ENCODE peak calls at places on chromosomes 3 and 15, in six cellular contexts. B, V, E, Y, A and I are unnamed samples.

GRCh38 chr3:106367496-106367895 is 498.7 kb upstream of the CBLB start:
- DNase-seq in B (no peak), V (no peak), E (no peak), Y (no peak), A (no peak), I (no peak)

GRCh38 chr3:127790009-127790533 is 32.2 kb downstream of the MGLL start:
- DNase-seq in B (no peak), V (no peak), E (no peak), Y (no peak), A (no peak), I (no peak)

GRCh38 chr3:78887608-78888011 is 880.2 kb downstream of the ROBO1 start:
- DNase-seq in B (no peak), V (no peak), E (no peak), Y (no peak), A (peak), I (no peak)

GRCh38 chr15:58761010-58761388 is 10.1 kb upstream of the MINDY2 start:
- DNase-seq in B (no peak), V (no peak), E (no peak), Y (no peak), A (no peak), I (no peak)

GRCh38 chr3:104763007-104763406 is 603.7 kb upstream of the ALCAM start:
- DNase-seq in B (no peak), V (no peak), E (no peak), Y (no peak), A (no peak), I (no peak)

GRCh38 chr15:28098360-28098765 is 752 bp downstream of the OCA2 start:
- DNase-seq in B (no peak), V (no peak), E (no peak), Y (no peak), A (no peak), I (no peak)

GRCh38 chr3:120160050-120160449 is 65.8 kb upstream of the GSK3B start:
- DNase-seq in B (no peak), V (no peak), E (no peak), Y (no peak), A (no peak), I (no peak)

GRCh38 chr15:62163847-62164499 is 1.1 kb downstream of the C2CD4B start:
- DNase-seq in B (no peak), V (peak), E (no peak), Y (no peak), A (no peak), I (no peak)

GRCh38 chr15:70248116-70249025 is 150.7 kb upstream of the TLE3 start:
- DNase-seq in B (no peak), V (no peak), E (no peak), Y (no peak), A (no peak), I (no peak)

GRCh38 chr15:48244923-48245322 is 38.8 kb downstream of the SLC12A1 start:
- DNase-seq in B (no peak), V (no peak), E (no peak), Y (no peak), A (no peak), I (no peak)

GRCh38 chr15:39680868-39681267 is 100.0 kb downstream of the THBS1 start:
- DNase-seq in B (no peak), V (no peak), E (no peak), Y (no peak), A (no peak), I (no peak)

GRCh38 chr3:76028816-76029215 is 243.5 kb upstream of the ZNF717 start:
- DNase-seq in B (no peak), V (no peak), E (no peak), Y (no peak), A (no peak), I (no peak)

GRCh38 chr3:132773071-132773619 is 50.9 kb upstream of the NPHP3 start:
- DNase-seq in B (no peak), V (no peak), E (no peak), Y (no peak), A (no peak), I (no peak)

GRCh38 chr15:40845036-40845435 is 1.2 kb downstream of the SPINT1 start:
- DNase-seq in B (no peak), V (no peak), E (no peak), Y (no peak), A (no peak), I (no peak)

GRCh38 chr15:88274534-88275460 is 18.3 kb upstream of the NTRK3 start:
- DNase-seq in B (peak), V (peak), E (peak), Y (peak), A (no peak), I (peak)

GRCh38 chr3:13876451-13876850 is 3.4 kb downstream of the WNT7A start:
- DNase-seq in B (no peak), V (no peak), E (no peak), Y (peak), A (no peak), I (no peak)

GRCh38 chr3:117439812-117440211 is 730.2 kb downstream of the TUSC7 start:
- DNase-seq in B (peak), V (no peak), E (no peak), Y (no peak), A (no peak), I (no peak)

GRCh38 chr3:69082805-69083204 is 1.9 kb upstream of the ARL6IP5 start:
- DNase-seq in B (no peak), V (no peak), E (no peak), Y (no peak), A (peak), I (peak)

GRCh38 chr3:190597291-190597690 is 83.4 kb downstream of the IL1RAP start:
- DNase-seq in B (no peak), V (no peak), E (no peak), Y (no peak), A (no peak), I (no peak)

GRCh38 chr15:76337047-76337738 is 620 bp downstream of the ISL2 start:
- DNase-seq in B (peak), V (no peak), E (no peak), Y (peak), A (no peak), I (no peak)

GRCh38 chr15:92803852-92804609 is 96.1 kb upstream of the CHD2 start:
- DNase-seq in B (peak), V (no peak), E (no peak), Y (peak), A (peak), I (no peak)

GRCh38 chr3:60399295-60399694 is 852.0 kb downstream of the FHIT start:
- DNase-seq in B (no peak), V (no peak), E (no peak), Y (no peak), A (no peak), I (no peak)

GRCh38 chr3:157086053-157086761 is 73.7 kb downstream of the CCNL1 start:
- DNase-seq in B (no peak), V (no peak), E (no peak), Y (no peak), A (no peak), I (no peak)

GRCh38 chr15:101368086-101368780 is 73.2 kb upstream of the SNRPA1 start:
- DNase-seq in B (no peak), V (peak), E (no peak), Y (no peak), A (no peak), I (no peak)

GRCh38 chr3:98971183-98971681 is 69.7 kb upstream of the DCBLD2 start:
- DNase-seq in B (peak), V (no peak), E (no peak), Y (no peak), A (no peak), I (no peak)

GRCh38 chr3:53554559-53555511 is 60.4 kb downstream of the CACNA1D start:
- DNase-seq in B (no peak), V (no peak), E (peak), Y (no peak), A (peak), I (no peak)

GRCh38 chr3:69370156-69370944 is 15.5 kb downstream of the FRMD4B start:
- DNase-seq in B (no peak), V (no peak), E (no peak), Y (no peak), A (no peak), I (no peak)

GRCh38 chr3:104886220-104886995 is 480.3 kb upstream of the ALCAM start:
- DNase-seq in B (no peak), V (no peak), E (no peak), Y (no peak), A (no peak), I (no peak)

GRCh38 chr15:86267892-86268291 is 188.2 kb downstream of the AGBL1 start:
- DNase-seq in B (no peak), V (no peak), E (no peak), Y (no peak), A (no peak), I (no peak)

GRCh38 chr3:45985532-45986302 is 9.9 kb downstream of the FYCO1 start:
- DNase-seq in B (no peak), V (no peak), E (no peak), Y (no peak), A (no peak), I (no peak)

GRCh38 chr3:59717679-59718205 is 667.9 kb upstream of the CFAP20DC start:
- DNase-seq in B (no peak), V (no peak), E (no peak), Y (no peak), A (no peak), I (no peak)

GRCh38 chr3:40309925-40310635 is 573 bp downstream of the EIF1B start:
- DNase-seq in B (peak), V (peak), E (peak), Y (peak), A (no peak), I (peak)

GRCh38 chr15:29857196-29857595 is 34.9 kb upstream of the TJP1 start:
- DNase-seq in B (no peak), V (no peak), E (no peak), Y (no peak), A (no peak), I (no peak)

GRCh38 chr3:32612551-32612950 is 41.9 kb upstream of the DYNC1LI1 start:
- DNase-seq in B (no peak), V (no peak), E (no peak), Y (no peak), A (no peak), I (no peak)

GRCh38 chr15:37880009-37880834 is 54.2 kb upstream of the TMCO5A start:
- DNase-seq in B (peak), V (no peak), E (no peak), Y (peak), A (no peak), I (no peak)

GRCh38 chr3:196168808-196169391 is 42.3 kb downstream of the ZDHHC19 start:
- DNase-seq in B (no peak), V (no peak), E (no peak), Y (no peak), A (no peak), I (no peak)

GRCh38 chr3:16365454-16366128 is 100.6 kb downstream of the OXNAD1 start:
- DNase-seq in B (no peak), V (no peak), E (no peak), Y (no peak), A (no peak), I (no peak)

GRCh38 chr3:138389144-138389601 is 40.8 kb downstream of the MRAS start:
- DNase-seq in B (no peak), V (no peak), E (no peak), Y (no peak), A (no peak), I (no peak)

GRCh38 chr3:30059240-30059639 is 547.2 kb upstream of the TGFBR2 start:
- DNase-seq in B (no peak), V (no peak), E (no peak), Y (no peak), A (no peak), I (no peak)

GRCh38 chr3:161508852-161509477 is 12.4 kb downstream of the OTOL1 start:
- DNase-seq in B (no peak), V (no peak), E (no peak), Y (peak), A (no peak), I (no peak)
- TF ChIP-seq TAF1 in B (no peak), V (no peak), E (no peak), Y (no peak), A (no peak), I (no peak)

GRCh38 chr15:72155635-72156616 is 37.7 kb downstream of the SENP8 start:
- DNase-seq in B (peak), V (peak), E (peak), Y (peak), A (peak), I (peak)
- TF ChIP-seq POLR2AphosphoS5 in B (no peak), V (no peak), E (no peak), Y (no peak), A (no peak), I (no peak)

GRCh38 chr15:95017950-95018349 is 786.6 kb downstream of the MCTP2 start:
- DNase-seq in B (no peak), V (no peak), E (no peak), Y (no peak), A (no peak), I (no peak)

GRCh38 chr15:95021816-95022215 is 790.5 kb downstream of the MCTP2 start:
- DNase-seq in B (no peak), V (no peak), E (no peak), Y (no peak), A (no peak), I (no peak)

GRCh38 chr15:95016511-95017219 is 785.3 kb downstream of the MCTP2 start:
- DNase-seq in B (no peak), V (no peak), E (no peak), Y (no peak), A (no peak), I (no peak)

GRCh38 chr15:95018888-95019545 is 787.7 kb downstream of the MCTP2 start:
- DNase-seq in B (no peak), V (no peak), E (no peak), Y (no peak), A (no peak), I (no peak)

GRCh38 chr15:95019907-95020306 is 788.5 kb downstream of the MCTP2 start:
- DNase-seq in B (no peak), V (no peak), E (no peak), Y (no peak), A (no peak), I (no peak)
- TF ChIP-seq POLR2A in B (no peak), V (no peak), E (no peak), Y (no peak), A (no peak), I (no peak)

DNA sequence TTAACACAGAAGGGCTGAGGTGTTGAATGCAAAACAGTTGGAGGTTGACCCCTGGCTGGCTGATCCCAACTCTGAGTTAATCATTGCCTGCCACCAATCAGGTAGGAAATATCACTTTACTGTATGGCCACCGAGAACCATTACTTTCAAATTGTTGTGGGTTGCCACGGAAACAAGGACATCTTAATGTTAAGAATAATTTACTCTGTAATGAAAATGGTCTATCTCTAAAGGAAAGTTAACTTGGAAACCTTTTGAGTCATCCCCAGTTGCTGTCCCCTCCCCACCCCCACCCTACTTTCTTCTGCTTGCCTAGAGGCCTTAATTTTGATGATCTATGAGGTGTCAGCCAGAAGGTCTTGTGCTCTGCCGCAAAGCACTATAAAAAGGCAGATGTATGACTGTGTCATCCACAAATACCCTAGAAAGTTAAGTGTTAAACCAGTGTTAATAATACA is 78.7 kb upstream of the SNRK start:
- DNase-seq in B (no peak), V (no peak), E (no peak), Y (no peak), A (peak), I (no peak)
- TF ChIP-seq TAF1 in B (no peak), V (no peak), E (no peak), Y (no peak), A (no peak), I (no peak)

DNA sequence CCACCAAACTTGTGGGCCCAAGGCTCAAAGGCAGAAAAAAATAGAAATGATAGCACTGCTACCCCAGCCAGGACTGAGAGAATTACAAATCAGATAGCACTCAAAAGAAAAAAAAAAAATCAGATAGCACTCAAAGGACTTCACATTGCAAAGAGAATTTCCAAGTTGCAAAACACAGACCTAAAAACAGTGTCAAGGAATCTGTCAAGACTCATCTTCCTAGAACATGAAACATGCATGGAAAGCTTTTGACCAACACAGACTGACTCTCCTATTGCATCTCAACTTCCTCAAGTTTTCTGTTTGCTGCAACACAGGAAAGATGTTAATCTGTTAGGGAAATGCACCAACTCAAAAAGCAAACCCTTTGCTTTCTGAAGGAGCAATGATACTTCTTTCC is 42.3 kb downstream of the RAB27A start:
- DNase-seq in B (no peak), V (no peak), E (no peak), Y (no peak), A (no peak), I (no peak)
- TF ChIP-seq POLR2AphosphoS5 in B (no peak), V (no peak), E (no peak), Y (no peak), A (no peak), I (no peak)

DNA sequence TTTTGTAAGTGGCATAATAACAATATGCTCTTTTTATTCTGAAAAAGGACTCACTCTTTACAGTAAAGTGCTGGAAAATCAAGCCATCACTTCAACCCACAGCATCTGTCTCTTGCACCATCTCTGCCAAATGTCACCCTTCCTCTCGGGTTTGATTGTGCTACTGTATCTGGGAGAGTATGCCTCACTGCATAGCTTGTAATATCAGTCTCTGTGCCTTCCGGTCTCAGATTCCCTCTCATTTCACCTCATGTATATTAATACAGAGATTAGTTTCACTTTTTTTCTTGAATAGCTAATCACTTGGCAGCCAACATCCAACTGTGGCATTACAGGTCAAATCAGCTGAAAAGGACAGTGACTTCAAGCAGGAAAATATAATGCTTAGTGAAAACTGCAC is 605.9 kb upstream of the NAALADL2 start:
- DNase-seq in B (no peak), V (no peak), E (no peak), Y (no peak), A (no peak), I (no peak)
- TF ChIP-seq POLR2A in B (no peak), V (no peak), E (no peak), Y (no peak), A (no peak), I (no peak)

GRCh38 chr3:108377384-108377783 is 81.0 kb downstream of the HHLA2 start:
- DNase-seq in B (no peak), V (no peak), E (no peak), Y (no peak), A (no peak), I (no peak)

GRCh38 chr3:108378153-108378951 is 82.0 kb downstream of the HHLA2 start:
- DNase-seq in B (no peak), V (no peak), E (no peak), Y (no peak), A (no peak), I (no peak)

GRCh38 chr3:108383306-108383705 is 87.0 kb downstream of the HHLA2 start:
- DNase-seq in B (no peak), V (no peak), E (no peak), Y (no peak), A (no peak), I (no peak)

GRCh38 chr3:108380128-108380795 is 83.9 kb downstream of the HHLA2 start:
- DNase-seq in B (no peak), V (no peak), E (no peak), Y (no peak), A (no peak), I (no peak)

DNA sequence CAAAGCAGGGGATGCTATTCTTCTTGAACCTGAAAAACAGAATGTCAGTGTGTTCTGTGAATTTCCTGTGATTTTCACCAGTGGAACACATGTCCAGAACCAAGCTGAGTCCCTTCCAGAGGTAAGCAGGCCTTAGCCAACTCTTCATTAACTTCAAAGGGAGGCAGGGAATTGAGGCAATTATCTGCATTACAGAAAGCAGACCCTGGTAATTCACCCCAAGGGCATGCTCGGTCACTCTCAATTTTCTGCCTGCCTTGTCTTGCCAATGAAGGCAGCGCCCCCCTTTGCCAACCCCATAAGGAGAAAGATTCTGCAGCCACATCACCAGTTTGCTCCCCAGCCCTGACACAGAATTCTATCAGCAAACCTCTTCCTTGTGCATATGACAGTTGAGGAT is 85.2 kb downstream of the HHLA2 start:
- DNase-seq in B (no peak), V (no peak), E (no peak), Y (no peak), A (no peak), I (no peak)
- TF ChIP-seq TAF1 in B (no peak), V (no peak), E (no peak), Y (no peak), A (no peak), I (no peak)

DNA sequence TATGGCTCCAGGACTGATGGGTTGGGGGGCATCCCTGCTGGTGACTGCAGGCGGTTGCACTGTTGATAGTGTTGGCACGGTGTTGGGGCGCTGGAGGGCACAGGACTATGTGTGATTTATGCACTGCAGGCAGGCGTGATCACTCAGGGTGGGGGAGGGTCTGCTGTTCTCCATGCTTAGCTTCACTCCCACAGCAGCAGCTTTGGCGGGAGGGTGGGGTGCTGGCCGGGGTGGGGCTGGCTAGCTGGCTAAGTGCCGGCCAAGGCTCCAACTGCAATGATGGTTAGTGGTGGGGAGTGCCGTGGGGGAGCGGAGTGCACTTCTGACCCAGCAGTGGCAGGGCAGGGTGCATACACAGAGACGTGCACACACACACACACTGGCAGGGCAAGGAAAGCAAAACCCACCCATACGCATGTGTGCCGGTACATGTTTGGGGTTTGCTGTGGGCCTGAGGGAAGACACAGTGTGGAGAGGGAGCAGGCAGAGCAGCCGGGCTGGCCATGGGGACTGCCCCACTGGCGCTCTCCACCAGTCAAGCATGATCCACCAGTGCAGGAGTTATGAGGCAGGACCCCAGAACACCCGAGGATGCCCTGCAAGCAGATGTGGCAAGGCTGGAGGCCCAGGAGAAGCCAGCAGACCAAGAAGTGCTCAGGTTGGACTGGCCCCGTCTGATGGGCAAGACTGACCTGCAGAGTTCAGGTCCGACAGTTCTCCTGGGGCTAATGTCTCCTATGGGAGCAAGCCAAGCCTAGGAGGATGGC is 16.5 kb upstream of the FGF7 start:
- DNase-seq in B (no peak), V (no peak), E (no peak), Y (no peak), A (no peak), I (no peak)
- TF ChIP-seq POLR2AphosphoS5 in B (no peak), V (no peak), E (no peak), Y (no peak), A (no peak), I (no peak)